ENCODE peak calls at places on chromosomes 12 and 14, in six cellular contexts. F is HEK293T; S is left cardiac atrium; E is effector memory CD8-positive, alpha-beta T cell; V is left ventricle myocardium inferior; Z is DMS 273 treated with DMSO at 0.1 percent for 48 hours. M is an unnamed sample.

GRCh38 chr14:52906141-52906601 is 44.7 kb downstream of the FERMT2 start:
- DNase-seq in F (no peak), S (no peak), E (no peak), V (no peak), Z (no peak), M (no peak)

GRCh38 chr12:128387811-128388422 is 120.9 kb downstream of the TMEM132C start:
- DNase-seq in F (peak), S (peak), E (peak), V (no peak), Z (no peak), M (no peak)

GRCh38 chr12:104115587-104115975 is 22.4 kb downstream of the NFYB start:
- DNase-seq in F (no peak), S (no peak), E (no peak), V (no peak), Z (peak), M (no peak)

GRCh38 chr12:92951006-92951405 is 21.9 kb upstream of the EEA1 start:
- DNase-seq in F (no peak), S (no peak), E (no peak), V (no peak), Z (no peak), M (no peak)

GRCh38 chr14:94775875-94776217 is 5.9 kb upstream of the GSC start:
- DNase-seq in F (no peak), S (no peak), E (no peak), V (no peak), Z (no peak), M (no peak)

GRCh38 chr14:99129211-99129696 is 142.7 kb downstream of the BCL11B start:
- DNase-seq in F (peak), S (no peak), E (no peak), V (no peak), Z (no peak), M (no peak)

GRCh38 chr12:52007158-52007921 is 594 bp downstream of the TAMALIN start:
- DNase-seq in F (no peak), S (peak), E (peak), V (peak), Z (no peak), M (no peak)

GRCh38 chr12:25130741-25131188 is 64.2 kb downstream of the DNAI7 start:
- DNase-seq in F (peak), S (no peak), E (no peak), V (no peak), Z (no peak), M (no peak)

GRCh38 chr14:100902792-100903191 is 730 bp downstream of the RTL1 start:
- DNase-seq in F (no peak), S (no peak), E (no peak), V (no peak), Z (no peak), M (no peak)

M was measured in smooth muscle cell of the brain vasculature.